ENCODE peak calls at places on chromosomes 2 and 18, in four cellular contexts. M is K562, H is GM12878, J is HepG2. O is an unnamed sample.
A peak's percentile ranks its signal among the peaks of the same experiment; 100 is the strongest.

GRCh38 chr2:46676198-46676597 is 196.8 kb downstream of the TMEM247 start:
- DNase-seq in M (no peak), H (no peak), J (no peak), O (no peak)

GRCh38 chr18:58026395-58026794 is 17.6 kb upstream of the NEDD4L start:
- DNase-seq in M (no peak), H (no peak), J (no peak), O (no peak)

GRCh38 chr2:46813046-46813445 is 102.6 kb downstream of the MCFD2 start:
- DNase-seq in M (no peak), H (no peak), J (no peak), O (no peak)

GRCh38 chr2:96344011-96344410 is 8.4 kb downstream of the NCAPH start:
- DNase-seq in M (no peak), H (peak; percentile 91), J (no peak), O (no peak)

GRCh38 chr18:47992903-47993302 is 62.4 kb upstream of the SMAD2 start:
- DNase-seq in M (no peak), H (no peak), J (no peak), O (no peak)

GRCh38 chr2:101190753-101191516 is 39.8 kb upstream of the TBC1D8 start:
- DNase-seq in M (no peak), H (no peak), J (no peak), O (no peak)

GRCh38 chr18:4870177-4870773 is 326.8 kb downstream of the AKAIN1 start:
- DNase-seq in M (no peak), H (no peak), J (no peak), O (no peak)

GRCh38 chr2:236236559-236237450 is 27.4 kb downstream of the ASB18 start:
- DNase-seq in M (no peak), H (no peak), J (no peak), O (no peak)

GRCh38 chr2:73836141-73836943 is 7.6 kb downstream of the STAMBP start:
- DNase-seq in M (no peak), H (no peak), J (no peak), O (no peak)

GRCh38 chr2:118907759-118908158 is 34.2 kb upstream of the MARCO start:
- DNase-seq in M (no peak), H (no peak), J (no peak), O (no peak)

GRCh38 chr2:224909885-224910517 is 132.3 kb downstream of the DOCK10 start:
- DNase-seq in M (no peak), H (no peak), J (no peak), O (no peak)

GRCh38 chr18:55453186-55453585 is 134.8 kb downstream of the TCF4 start:
- DNase-seq in M (no peak), H (no peak), J (no peak), O (no peak)

GRCh38 chr2:119756837-119757236 is 2.9 kb upstream of the PTPN4 start:
- DNase-seq in M (no peak), H (no peak), J (peak; percentile 57), O (no peak)

GRCh38 chr2:231172020-231172419 is 26.4 kb upstream of the ARMC9 start:
- DNase-seq in M (no peak), H (no peak), J (no peak), O (no peak)

GRCh38 chr18:33923980-33924379 is 300.7 kb downstream of the NOL4 start:
- DNase-seq in M (no peak), H (no peak), J (no peak), O (no peak)

GRCh38 chr2:43171789-43172188 is 54.6 kb downstream of the ZFP36L2 start:
- DNase-seq in M (peak; percentile 41), H (no peak), J (peak; percentile 60), O (no peak)

GRCh38 chr18:28189400-28190239 is 12.7 kb upstream of the CDH2 start:
- DNase-seq in M (peak; percentile 38), H (peak; percentile 5), J (peak; percentile 54), O (peak; percentile 61)

GRCh38 chr2:55213822-55214221 is 18.3 kb downstream of the CLHC1 start:
- DNase-seq in M (no peak), H (no peak), J (no peak), O (no peak)

GRCh38 chr2:69216535-69217332 is 170.3 kb downstream of the GFPT1 start:
- DNase-seq in M (no peak), H (no peak), J (peak; percentile 100), O (no peak)

GRCh38 chr18:50405582-50406271 is 30.9 kb downstream of the SKA1 start:
- DNase-seq in M (no peak), H (no peak), J (no peak), O (peak; percentile 31)

GRCh38 chr18:69400253-69400975 is at the start of gene DOK6:
- DNase-seq in M (no peak), H (no peak), J (peak; percentile 84), O (peak; percentile 67)

GRCh38 chr2:207230261-207231105 is 64.7 kb upstream of the KLF7 start:
- DNase-seq in M (peak; percentile 58), H (no peak), J (peak; percentile 21), O (peak; percentile 22)

GRCh38 chr18:23406271-23406787 is 46.8 kb upstream of the RIOK3 start:
- DNase-seq in M (no peak), H (no peak), J (peak; percentile 78), O (no peak)

GRCh38 chr2:166285215-166285614 is 90.5 kb downstream of the SCN9A start:
- DNase-seq in M (no peak), H (no peak), J (no peak), O (no peak)

GRCh38 chr2:65059071-65059470 is 2.9 kb downstream of the CEP68 start:
- DNase-seq in M (no peak), H (no peak), J (no peak), O (no peak)

GRCh38 chr18:44325903-44326650 is 354.6 kb upstream of the SETBP1 start:
- DNase-seq in M (peak; percentile 3), H (no peak), J (no peak), O (peak; percentile 81)

GRCh38 chr18:6737833-6738232 is 8.3 kb downstream of the ARHGAP28 start:
- DNase-seq in M (no peak), H (no peak), J (no peak), O (no peak)

GRCh38 chr2:51866361-51866760 is 834.4 kb upstream of the NRXN1 start:
- DNase-seq in M (no peak), H (no peak), J (no peak), O (no peak)
- TF ChIP-seq CTCF in M (no peak), H (no peak), J (no peak), O (no peak)

DNA sequence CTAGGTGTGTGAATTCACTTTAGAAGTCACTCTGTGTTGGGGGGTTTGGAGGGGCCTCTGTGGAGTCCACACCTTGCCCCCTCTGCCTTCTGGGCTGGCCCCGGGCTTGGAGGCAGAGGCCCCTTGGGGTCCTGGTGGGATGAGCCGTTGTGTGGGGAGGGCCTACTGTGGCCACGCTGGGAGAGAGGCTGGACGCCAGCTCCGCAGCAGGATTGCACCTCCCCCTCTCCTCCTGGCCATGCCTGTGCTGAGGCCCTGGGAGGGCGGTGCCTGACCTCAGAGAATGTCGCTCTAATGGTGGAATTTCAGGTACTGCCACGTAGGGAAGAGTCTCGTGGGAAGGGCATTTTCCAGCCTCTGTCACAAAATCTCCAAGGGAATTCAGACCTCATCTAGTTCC is 237.0 kb downstream of the ATAD2B start:
- DNase-seq in M (no peak), H (no peak), J (no peak), O (peak; percentile 34)
- TF ChIP-seq CREM in M (no peak), H (no peak), J (no peak), O (no peak)

GRCh38 chr2:150468350-150468960 is 19.0 kb downstream of the RND3 start:
- DNase-seq in M (no peak), H (no peak), J (no peak), O (no peak)

GRCh38 chr2:150469706-150470105 is 17.8 kb downstream of the RND3 start:
- DNase-seq in M (no peak), H (no peak), J (no peak), O (no peak)

GRCh38 chr2:150467641-150467963 is 19.9 kb downstream of the RND3 start:
- DNase-seq in M (no peak), H (no peak), J (no peak), O (no peak)

GRCh38 chr2:150472122-150472899 is 15.2 kb downstream of the RND3 start:
- DNase-seq in M (no peak), H (no peak), J (no peak), O (no peak)

GRCh38 chr2:150470435-150470834 is 17.0 kb downstream of the RND3 start:
- DNase-seq in M (no peak), H (no peak), J (no peak), O (no peak)
- TF ChIP-seq NR2C2 in M (no peak), H (no peak), J (no peak), O (no peak)

GRCh38 chr2:3424171-3424795 is 44.8 kb downstream of the TRAPPC12 start:
- DNase-seq in M (no peak), H (no peak), J (no peak), O (no peak)
- TF ChIP-seq CTCF in M (no peak), H (no peak), J (no peak), O (no peak)

DNA sequence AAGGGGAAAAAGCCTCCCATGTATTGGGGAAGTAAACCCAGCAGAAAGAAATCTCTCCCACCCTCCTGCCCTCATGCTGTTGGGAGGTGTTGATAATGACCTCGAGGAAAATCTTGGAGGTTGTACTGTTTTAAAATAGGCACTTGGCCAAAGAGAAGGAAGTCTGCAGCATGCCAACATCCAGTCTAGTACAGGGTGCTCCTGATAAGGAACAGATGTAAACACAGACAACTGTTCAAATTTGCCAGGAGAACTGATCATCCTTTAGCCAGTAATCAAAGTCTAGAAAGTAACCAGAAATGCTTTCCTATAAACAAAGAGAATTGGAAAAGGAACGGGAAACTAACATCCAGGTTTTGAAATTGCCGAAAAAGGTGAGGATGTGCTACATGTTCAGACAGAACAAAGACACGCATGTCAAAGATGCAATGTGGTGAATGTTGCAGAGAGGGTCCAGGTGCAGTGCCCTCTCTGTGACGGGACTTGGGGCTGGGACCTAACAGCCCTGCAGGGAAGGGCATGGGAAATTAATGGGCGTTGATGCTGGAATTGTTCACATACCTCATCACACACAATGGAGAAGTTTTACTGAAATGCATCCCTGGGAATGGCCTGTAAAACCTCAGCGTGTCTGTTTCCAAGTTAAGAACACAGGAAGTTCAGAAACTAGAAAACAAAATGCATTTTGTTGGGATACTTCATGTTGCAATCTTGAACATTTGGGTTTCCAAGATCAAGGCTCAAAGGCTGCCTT is 125.7 kb upstream of the RND3 start:
- DNase-seq in M (no peak), H (no peak), J (no peak), O (no peak)
- TF ChIP-seq CREM in M (no peak), H (no peak), J (no peak), O (no peak)

DNA sequence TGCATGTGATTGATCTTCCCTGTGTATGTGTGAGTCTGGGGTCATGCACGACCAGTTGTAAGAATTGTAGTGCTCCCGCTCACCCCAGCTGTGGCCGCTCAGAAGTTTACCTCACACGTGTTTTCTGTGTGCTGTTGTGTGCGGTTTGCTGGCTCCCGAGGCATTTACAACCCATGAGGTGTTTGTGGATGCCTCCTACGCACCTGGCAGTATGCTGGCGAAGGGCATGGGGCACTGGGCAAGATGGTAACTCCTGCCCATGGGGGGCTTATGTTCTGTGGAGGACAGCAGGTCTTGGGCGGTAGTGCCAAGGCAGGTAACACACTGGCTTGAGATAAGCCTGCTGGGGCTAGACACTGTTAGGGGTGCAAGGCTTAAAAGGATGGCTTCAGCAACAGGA is 102.6 kb upstream of the HS6ST1 start:
- DNase-seq in M (no peak), H (no peak), J (no peak), O (no peak)
- TF ChIP-seq NR2C2 in M (no peak), H (no peak), J (no peak), O (no peak)

O was measured in WTC11.